ENCODE peak calls at places on chromosomes 11 and 22, in ten cellular contexts. One of them, this sample, is unnamed.

GRCh38 chr22:40332319-40332781 is 13.9 kb upstream of the ADSL start:
- DNase-seq in sigmoid colon: no peak
- DNase-seq in NCI-H1092: no peak
- DNase-seq in memory B cell: no peak
- DNase-seq in T-helper 9 cell: no peak
- DNase-seq in HT-29: no peak
- DNase-seq in iPS DF 6.9: no peak
- DNase-seq in NCI-H82: no peak
- DNase-seq in activated B cell treated with CpG ODN at 0.5 μM for 24 hours: no peak
- DNase-seq in neural progenitor cell: no peak
- DNase-seq in this sample: no peak

GRCh38 chr11:17500673-17501072 is 24.0 kb upstream of the ABCC8 start:
- DNase-seq in sigmoid colon: no peak
- DNase-seq in NCI-H1092: no peak
- DNase-seq in memory B cell: no peak
- DNase-seq in T-helper 9 cell: no peak
- DNase-seq in HT-29: no peak
- DNase-seq in iPS DF 6.9: no peak
- DNase-seq in NCI-H82: no peak
- DNase-seq in activated B cell treated with CpG ODN at 0.5 μM for 24 hours: no peak
- DNase-seq in neural progenitor cell: no peak
- DNase-seq in this sample: no peak

GRCh38 chr11:75462117-75462653 is 29.2 kb upstream of the KLHL35 start:
- DNase-seq in sigmoid colon: no peak
- DNase-seq in NCI-H1092: no peak
- DNase-seq in memory B cell: no peak
- DNase-seq in T-helper 9 cell: no peak
- DNase-seq in HT-29: no peak
- DNase-seq in iPS DF 6.9: no peak
- DNase-seq in NCI-H82: no peak
- DNase-seq in activated B cell treated with CpG ODN at 0.5 μM for 24 hours: no peak
- DNase-seq in neural progenitor cell: peak; percentile 86
- DNase-seq in this sample: no peak

GRCh38 chr11:126329644-126330200 is 25.8 kb upstream of the ST3GAL4 start:
- DNase-seq in sigmoid colon: no peak
- DNase-seq in NCI-H1092: no peak
- DNase-seq in memory B cell: no peak
- DNase-seq in T-helper 9 cell: no peak
- DNase-seq in HT-29: no peak
- DNase-seq in iPS DF 6.9: no peak
- DNase-seq in NCI-H82: no peak
- DNase-seq in activated B cell treated with CpG ODN at 0.5 μM for 24 hours: no peak
- DNase-seq in neural progenitor cell: no peak
- DNase-seq in this sample: no peak

GRCh38 chr11:62539238-62539925 is 7.2 kb downstream of the AHNAK start:
- DNase-seq in sigmoid colon: peak; percentile 93
- DNase-seq in NCI-H1092: no peak
- DNase-seq in memory B cell: no peak
- DNase-seq in T-helper 9 cell: peak; percentile 37
- DNase-seq in HT-29: peak; percentile 88
- DNase-seq in iPS DF 6.9: no peak
- DNase-seq in NCI-H82: no peak
- DNase-seq in activated B cell treated with CpG ODN at 0.5 μM for 24 hours: no peak
- DNase-seq in neural progenitor cell: peak; percentile 7
- DNase-seq in this sample: peak; percentile 32

GRCh38 chr11:118615996-118616395 is 8.6 kb downstream of the PHLDB1 start:
- DNase-seq in sigmoid colon: no peak
- DNase-seq in NCI-H1092: no peak
- DNase-seq in memory B cell: no peak
- DNase-seq in T-helper 9 cell: no peak
- DNase-seq in HT-29: no peak
- DNase-seq in iPS DF 6.9: no peak
- DNase-seq in NCI-H82: peak; percentile 5
- DNase-seq in activated B cell treated with CpG ODN at 0.5 μM for 24 hours: no peak
- DNase-seq in neural progenitor cell: peak; percentile 78
- DNase-seq in this sample: no peak

GRCh38 chr11:60875366-60875720 is 8.0 kb downstream of the ZP1 start:
- DNase-seq in sigmoid colon: peak; percentile 38
- DNase-seq in NCI-H1092: no peak
- DNase-seq in memory B cell: no peak
- DNase-seq in T-helper 9 cell: no peak
- DNase-seq in HT-29: no peak
- DNase-seq in iPS DF 6.9: no peak
- DNase-seq in NCI-H82: no peak
- DNase-seq in activated B cell treated with CpG ODN at 0.5 μM for 24 hours: no peak
- DNase-seq in neural progenitor cell: no peak
- DNase-seq in this sample: no peak

GRCh38 chr11:76073716-76074115 is 132.6 kb downstream of the WNT11 start:
- DNase-seq in sigmoid colon: no peak
- DNase-seq in NCI-H1092: no peak
- DNase-seq in memory B cell: no peak
- DNase-seq in T-helper 9 cell: no peak
- DNase-seq in HT-29: no peak
- DNase-seq in iPS DF 6.9: no peak
- DNase-seq in NCI-H82: no peak
- DNase-seq in activated B cell treated with CpG ODN at 0.5 μM for 24 hours: no peak
- DNase-seq in neural progenitor cell: no peak
- DNase-seq in this sample: no peak

GRCh38 chr11:57599381-57599780 is 1.9 kb downstream of the SERPING1 start:
- DNase-seq in sigmoid colon: no peak
- DNase-seq in NCI-H1092: no peak
- DNase-seq in memory B cell: no peak
- DNase-seq in T-helper 9 cell: no peak
- DNase-seq in HT-29: no peak
- DNase-seq in iPS DF 6.9: no peak
- DNase-seq in NCI-H82: peak; percentile 36
- DNase-seq in activated B cell treated with CpG ODN at 0.5 μM for 24 hours: no peak
- DNase-seq in neural progenitor cell: no peak
- DNase-seq in this sample: no peak

GRCh38 chr11:130675456-130675855 is 227.0 kb downstream of the ADAMTS15 start:
- DNase-seq in sigmoid colon: peak; percentile 92
- DNase-seq in NCI-H1092: no peak
- DNase-seq in memory B cell: no peak
- DNase-seq in T-helper 9 cell: no peak
- DNase-seq in HT-29: no peak
- DNase-seq in iPS DF 6.9: no peak
- DNase-seq in NCI-H82: peak; percentile 13
- DNase-seq in activated B cell treated with CpG ODN at 0.5 μM for 24 hours: no peak
- DNase-seq in neural progenitor cell: no peak
- DNase-seq in this sample: no peak

GRCh38 chr22:33110562-33111163 is 52.5 kb upstream of the SYN3 start:
- DNase-seq in sigmoid colon: no peak
- DNase-seq in NCI-H1092: no peak
- DNase-seq in memory B cell: no peak
- DNase-seq in T-helper 9 cell: no peak
- DNase-seq in HT-29: no peak
- DNase-seq in iPS DF 6.9: no peak
- DNase-seq in NCI-H82: peak; percentile 75
- DNase-seq in activated B cell treated with CpG ODN at 0.5 μM for 24 hours: no peak
- DNase-seq in neural progenitor cell: no peak
- DNase-seq in this sample: no peak

GRCh38 chr11:119612814-119613213 is 116.2 kb downstream of the NECTIN1 start:
- DNase-seq in sigmoid colon: no peak
- DNase-seq in NCI-H1092: no peak
- DNase-seq in memory B cell: no peak
- DNase-seq in T-helper 9 cell: no peak
- DNase-seq in HT-29: no peak
- DNase-seq in iPS DF 6.9: no peak
- DNase-seq in NCI-H82: no peak
- DNase-seq in activated B cell treated with CpG ODN at 0.5 μM for 24 hours: no peak
- DNase-seq in neural progenitor cell: no peak
- DNase-seq in this sample: no peak